ENCODE peak calls at places on chromosomes 6 and 20, in five cellular contexts. M is astrocyte, P is PC-3, A is hepatocyte, F is OCI-LY7. V is an unnamed sample. For H4K20me1, the result is how much of the 10 kb centered on the place peaks cover.

GRCh38 chr6:138293996-138294395 is 75.7 kb upstream of the PBOV1 start:
- DNase-seq in M (peak), P (no peak), A (no peak), F (no peak), V (peak)

GRCh38 chr20:52791091-52791490 is 181.1 kb upstream of the TSHZ2 start:
- DNase-seq in M (no peak), P (no peak), A (no peak), F (no peak), V (no peak)

GRCh38 chr6:34525431-34526175 is 30.5 kb downstream of the SPDEF start:
- DNase-seq in M (no peak), P (no peak), A (no peak), F (no peak), V (no peak)

GRCh38 chr20:44017905-44018683 is 103.4 kb downstream of the TOX2 start:
- DNase-seq in M (peak), P (peak), A (peak), F (no peak), V (peak)

GRCh38 chr6:118761643-118762042 is 110.3 kb upstream of the CEP85L start:
- DNase-seq in M (no peak), P (no peak), A (no peak), F (no peak), V (no peak)

GRCh38 chr6:14255916-14256315 is 138.3 kb downstream of the CD83 start:
- DNase-seq in M (no peak), P (no peak), A (no peak), F (no peak), V (no peak)

GRCh38 chr20:5000263-5001173 is 792 bp downstream of the SLC23A2 start:
- DNase-seq in M (no peak), P (no peak), A (peak), F (peak), V (peak)

GRCh38 chr6:121222656-121223055 is 111.6 kb downstream of the TBC1D32 start:
- DNase-seq in M (peak), P (peak), A (peak), F (peak), V (peak)

GRCh38 chr6:37491830-37492208 is 7.9 kb downstream of the CCDC167 start:
- DNase-seq in M (no peak), P (no peak), A (no peak), F (no peak), V (no peak)

GRCh38 chr6:90173262-90173926 is 123.2 kb downstream of the BACH2 start:
- DNase-seq in M (no peak), P (no peak), A (no peak), F (no peak), V (no peak)

GRCh38 chr20:10282930-10283556 is 64.4 kb downstream of the SNAP25 start:
- DNase-seq in M (peak), P (peak), A (no peak), F (no peak), V (peak)

GRCh38 chr6:145502417-145502816 is 232.9 kb downstream of the EPM2A start:
- DNase-seq in M (no peak), P (peak), A (peak), F (no peak), V (peak)

GRCh38 chr6:42315991-42316378 is 98.3 kb upstream of the MRPS10 start:
- DNase-seq in M (peak), P (peak), A (peak), F (no peak), V (peak)

GRCh38 chr20:54822407-54822806 is 347.0 kb downstream of the DOK5 start:
- DNase-seq in M (no peak), P (no peak), A (no peak), F (no peak), V (no peak)

GRCh38 chr6:137921823-137922222 is 54.8 kb downstream of the TNFAIP3 start:
- DNase-seq in M (no peak), P (no peak), A (no peak), F (no peak), V (peak)

GRCh38 chr6:138401960-138402832 is 1.8 kb upstream of the HEBP2 start:
- DNase-seq in M (no peak), P (no peak), A (no peak), F (no peak), V (no peak)

GRCh38 chr6:72865467-72865866 is 243.6 kb downstream of the KCNQ5 start:
- DNase-seq in M (peak), P (no peak), A (no peak), F (no peak), V (peak)

GRCh38 chr6:113586413-113586812 is 270.7 kb upstream of the MARCKS start:
- DNase-seq in M (peak), P (peak), A (no peak), F (no peak), V (peak)

GRCh38 chr6:150877928-150878327 is 12.4 kb downstream of the MTHFD1L start:
- DNase-seq in M (no peak), P (no peak), A (no peak), F (no peak), V (no peak)

GRCh38 chr6:150874184-150874583 is 8.7 kb downstream of the MTHFD1L start:
- DNase-seq in M (no peak), P (no peak), A (no peak), F (no peak), V (no peak)

GRCh38 chr6:150878347-150879213 is 13.1 kb downstream of the MTHFD1L start:
- DNase-seq in M (no peak), P (no peak), A (no peak), F (no peak), V (no peak)

GRCh38 chr6:150880336-150880735 is 14.8 kb downstream of the MTHFD1L start:
- DNase-seq in M (no peak), P (no peak), A (no peak), F (no peak), V (no peak)

GRCh38 chr6:150876598-150876997 is 11.1 kb downstream of the MTHFD1L start:
- DNase-seq in M (peak), P (no peak), A (no peak), F (no peak), V (peak)
- H4K20me1 ChIP-seq in M (under half), P (under half), A (under half), F (under half), V (under half)

GRCh38 chr6:43338243-43338642 is 29.6 kb upstream of the CRIP3 start:
- DNase-seq in M (no peak), P (no peak), A (no peak), F (no peak), V (no peak)
- H4K20me1 ChIP-seq in M (under half), P (under half), A (under half), F (under half), V (under half)

GRCh38 chr6:15502451-15503345 is 160.1 kb downstream of the DTNBP1 start:
- DNase-seq in M (no peak), P (no peak), A (no peak), F (no peak), V (no peak)
- H4K20me1 ChIP-seq in M (half or more), P (under half), A (under half), F (under half), V (under half)

GRCh38 chr6:85637579-85637978 is 5.1 kb downstream of the SYNCRIP start:
- DNase-seq in M (no peak), P (no peak), A (no peak), F (no peak), V (no peak)
- H4K20me1 ChIP-seq in M (half or more), P (half or more), A (half or more), F (half or more), V (under half)

DNA sequence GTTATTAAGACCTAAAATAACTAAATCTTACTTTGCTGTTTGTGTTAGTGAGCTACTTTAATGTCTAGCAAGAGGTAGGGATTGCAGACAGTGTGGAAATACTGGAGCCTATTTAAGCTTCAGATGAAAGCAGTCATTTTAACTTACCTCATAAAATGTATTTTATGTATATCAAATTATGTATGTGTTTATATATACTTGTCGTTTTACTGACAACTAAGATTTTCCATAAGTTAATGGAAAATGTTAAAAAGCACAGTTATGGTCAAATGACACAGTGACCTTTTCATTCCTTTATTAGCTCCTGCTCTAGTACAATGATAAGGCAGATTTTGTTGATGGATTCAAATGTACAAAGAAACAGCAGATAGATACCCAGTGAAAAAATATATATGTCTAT is 34.6 kb downstream of the QKI start:
- DNase-seq in M (no peak), P (no peak), A (no peak), F (no peak), V (peak)
- H4K20me1 ChIP-seq in M (under half), P (under half), A (half or more), F (under half), V (under half)

GRCh38 chr20:63142933-63143332 is 73.0 kb downstream of the YTHDF1 start:
- DNase-seq in M (no peak), P (no peak), A (no peak), F (no peak), V (no peak)
- H4K20me1 ChIP-seq in M (under half), P (under half), A (under half), F (under half), V (under half)

GRCh38 chr6:149364558-149364957 is 35.5 kb upstream of the SUMO4 start:
- DNase-seq in M (no peak), P (no peak), A (no peak), F (no peak), V (no peak)

GRCh38 chr6:149371154-149371553 is 28.9 kb upstream of the SUMO4 start:
- DNase-seq in M (no peak), P (no peak), A (no peak), F (no peak), V (no peak)

GRCh38 chr6:149366237-149366921 is 33.7 kb upstream of the SUMO4 start:
- DNase-seq in M (no peak), P (no peak), A (no peak), F (no peak), V (no peak)

GRCh38 chr6:149365197-149365596 is 34.9 kb upstream of the SUMO4 start:
- DNase-seq in M (no peak), P (no peak), A (no peak), F (no peak), V (no peak)

GRCh38 chr6:149368065-149368464 is 32.0 kb upstream of the SUMO4 start:
- DNase-seq in M (no peak), P (no peak), A (no peak), F (no peak), V (no peak)
- H4K20me1 ChIP-seq in M (half or more), P (under half), A (half or more), F (under half), V (under half)